ENCODE peak calls at places on chromosomes 3 and 15, in four cellular contexts. I, A, N and U are unnamed samples.

GRCh38 chr3:5891721-5892120 is 704.2 kb downstream of the EDEM1 start:
- DNase-seq in N (no peak), A (no peak), I (no peak), U (peak; percentile 43)

GRCh38 chr3:131277836-131278497 is 103.6 kb upstream of the NUDT16 start:
- DNase-seq in I (peak; percentile 11), N (no peak), A (no peak), U (no peak)

GRCh38 chr3:48634661-48635221 is 520 bp downstream of the SLC26A6 start:
- DNase-seq in A (peak; percentile 78), N (peak; percentile 73), I (peak; percentile 29), U (peak; percentile 51)

GRCh38 chr3:46662771-46663551 is 30.5 kb downstream of the ALS2CL start:
- DNase-seq in I (peak; percentile 15), N (peak; percentile 86), A (no peak), U (peak; percentile 34)

GRCh38 chr3:46089237-46090011 is 62.1 kb upstream of the XCR1 start:
- DNase-seq in I (peak; percentile 93), N (no peak), A (no peak), U (peak; percentile 51)

GRCh38 chr15:95687056-95687455 is 643.4 kb upstream of the NR2F2 start:
- DNase-seq in N (no peak), I (no peak), A (no peak), U (no peak)

GRCh38 chr15:59410448-59410896 is 27.5 kb upstream of the FAM81A start:
- DNase-seq in I (no peak), N (peak; percentile 25), A (no peak), U (peak; percentile 17)

GRCh38 chr3:150082898-150083652 is 112.4 kb upstream of the PFN2 start:
- DNase-seq in I (no peak), N (no peak), A (no peak), U (peak; percentile 64)

GRCh38 chr3:114213262-114213668 is 24.1 kb downstream of the ZNF80 start:
- DNase-seq in I (peak; percentile 47), A (no peak), N (no peak), U (no peak)

GRCh38 chr15:74635228-74635627 is 19.6 kb downstream of the CLK3 start:
- DNase-seq in A (peak; percentile 87), I (peak; percentile 44), N (peak; percentile 81), U (peak; percentile 40)

GRCh38 chr3:30795176-30795575 is 99.3 kb downstream of the GADL1 start:
- DNase-seq in I (no peak), A (no peak), N (no peak), U (no peak)

GRCh38 chr15:22871481-22872076 is 33.1 kb downstream of the NIPA2 start:
- DNase-seq in A (no peak), I (no peak), N (no peak), U (no peak)

GRCh38 chr3:161649900-161650484 is 153.4 kb downstream of the OTOL1 start:
- DNase-seq in A (no peak), I (no peak), N (no peak), U (no peak)

GRCh38 chr3:137764563-137765309 is 621 bp downstream of the SOX14 start:
- DNase-seq in I (no peak), A (peak; percentile 54), N (no peak), U (no peak)

GRCh38 chr3:98971183-98971681 is 69.7 kb upstream of the DCBLD2 start:
- DNase-seq in I (peak; percentile 79), N (no peak), A (no peak), U (peak; percentile 4)

GRCh38 chr3:111627092-111627491 is 31.9 kb upstream of the ZBED2 start:
- DNase-seq in A (no peak), N (no peak), I (no peak), U (no peak)

GRCh38 chr3:16374047-16375019 is 109.3 kb downstream of the OXNAD1 start:
- DNase-seq in A (no peak), I (no peak), N (no peak), U (no peak)

GRCh38 chr3:69082805-69083204 is 1.9 kb upstream of the ARL6IP5 start:
- DNase-seq in A (no peak), I (peak; percentile 85), N (peak; percentile 57), U (peak; percentile 30)

GRCh38 chr3:110568246-110568645 is 503.4 kb upstream of the NECTIN3 start:
- DNase-seq in I (peak; percentile 69), N (peak; percentile 6), A (no peak), U (peak; percentile 51)

GRCh38 chr3:194586839-194587238 is 46.4 kb downstream of the TMEM44 start:
- DNase-seq in A (no peak), N (no peak), I (peak; percentile 92), U (peak; percentile 53)

GRCh38 chr15:34708422-34708821 is 46.4 kb downstream of the GJD2 start:
- DNase-seq in I (peak; percentile 20), N (peak; percentile 79), A (peak; percentile 81), U (no peak)

GRCh38 chr3:59968510-59968909 is 918.7 kb upstream of the CFAP20DC start:
- DNase-seq in A (peak; percentile 9), I (no peak), N (no peak), U (no peak)

GRCh38 chr15:51917493-51917892 is 54.1 kb downstream of the LEO1 start:
- DNase-seq in I (no peak), N (peak; percentile 49), A (peak; percentile 83), U (peak; percentile 33)

GRCh38 chr3:186361612-186362408 is at the start of gene DGKG:
- DNase-seq in A (peak; percentile 54), I (no peak), N (no peak), U (peak; percentile 64)

GRCh38 chr15:40160689-40161688 is at the start of gene BUB1B:
- DNase-seq in I (peak; percentile 94), N (peak; percentile 97), A (peak; percentile 99), U (peak; percentile 89)

GRCh38 chr15:40162552-40162951 is 1.7 kb downstream of the BUB1B start:
- DNase-seq in N (no peak), I (no peak), A (no peak), U (no peak)

GRCh38 chr15:40161693-40162401 is 978 bp downstream of the BUB1B start:
- DNase-seq in I (no peak), N (peak; percentile 12), A (peak; percentile 12), U (no peak)

GRCh38 chr15:40160021-40160420 is 848 bp upstream of the BUB1B start:
- DNase-seq in A (no peak), I (no peak), N (no peak), U (no peak)

DNA sequence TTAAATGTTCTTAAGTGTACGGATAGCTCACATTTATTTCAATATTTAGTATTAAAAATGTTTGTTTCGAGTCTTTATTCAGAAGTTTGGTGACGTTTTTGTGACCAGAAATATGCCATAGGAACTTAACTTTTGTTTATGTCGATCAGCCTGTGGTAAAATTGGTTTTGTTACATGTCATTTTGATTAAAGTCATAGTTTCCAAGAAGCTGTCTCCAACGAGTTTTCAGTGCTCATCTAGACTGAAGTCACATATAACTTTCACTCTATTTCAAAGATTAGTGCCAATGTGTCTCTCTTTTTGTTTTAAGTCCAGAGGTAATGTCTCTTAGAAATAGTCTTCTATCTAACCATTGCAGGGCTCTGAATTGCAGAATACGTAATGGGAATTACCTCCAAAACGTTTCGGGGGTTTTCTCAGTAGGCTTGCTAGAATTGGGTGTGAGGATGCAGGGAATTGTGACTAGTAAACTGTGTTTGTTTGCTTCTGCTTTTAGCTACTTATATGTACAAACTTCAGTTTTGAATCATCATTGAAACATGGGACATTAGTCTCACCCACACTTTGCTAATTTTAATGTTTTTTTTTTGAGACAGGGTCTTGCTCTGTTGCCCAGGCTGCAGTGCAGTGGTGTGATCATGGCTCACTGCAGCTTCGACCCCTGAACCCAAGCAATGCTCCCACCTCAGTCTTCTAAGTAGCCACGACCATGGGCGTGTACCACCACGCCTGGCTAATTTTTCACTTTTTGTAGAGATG is 3.0 kb downstream of the BUB1B start:
- DNase-seq in A (no peak), I (no peak), N (no peak), U (no peak)
- H3K4me3 ChIP-seq in A (peak overlapping the region; percentile 79), I (no peak overlapping the region), N (no peak overlapping the region), U (peak overlapping the region; percentile 88)

DNA sequence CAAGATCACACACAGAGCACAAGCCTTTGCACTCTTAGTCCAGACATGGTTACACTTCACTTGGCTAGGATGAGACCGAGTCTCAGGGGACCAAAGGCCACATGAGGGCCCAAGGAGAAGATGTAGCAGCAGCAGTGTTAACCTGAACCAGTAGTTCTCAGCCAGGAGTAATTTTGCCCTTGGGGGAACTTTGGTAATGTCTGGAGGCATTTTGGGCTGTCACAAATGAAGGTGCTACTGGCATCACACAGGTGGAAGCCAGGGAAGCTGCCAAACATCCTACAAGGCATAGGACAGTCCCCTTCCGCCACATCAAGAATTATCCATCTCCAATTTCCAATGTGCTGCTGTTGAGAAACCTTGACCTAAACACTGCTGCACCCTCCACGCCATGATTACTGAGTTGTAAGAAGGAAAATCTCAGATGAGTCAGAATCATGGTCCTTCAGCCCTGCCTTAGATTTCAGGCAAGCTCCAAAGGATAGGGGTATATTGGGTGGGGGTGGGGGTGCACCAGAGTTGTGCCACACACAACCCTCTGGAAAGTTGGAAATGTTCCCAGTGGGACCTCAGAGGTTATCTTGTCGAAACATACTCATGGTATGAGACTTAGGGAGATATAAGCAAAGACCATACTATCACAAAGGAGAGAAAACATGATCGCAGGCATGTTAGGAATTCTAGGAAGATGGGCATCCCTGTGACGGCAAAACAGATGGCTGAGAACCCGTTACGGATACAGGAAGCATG is 36.2 kb downstream of the SEMA5B start:
- DNase-seq in N (no peak), I (no peak), A (no peak), U (no peak)
- H3K27me3 ChIP-seq in N (peaks cover 7% of the 10 kb centered on the region), I (peaks cover 85% of the 10 kb centered on the region), A (no peaks in the 10 kb centered on the region), U (peaks cover 56% of the 10 kb centered on the region)

GRCh38 chr3:236881-237280 is 40.3 kb downstream of the CHL1 start:
- DNase-seq in N (no peak), A (no peak), I (no peak), U (no peak)
- H3K4me3 ChIP-seq in N (no peak overlapping the region), A (no peak overlapping the region), I (no peak overlapping the region), U (no peak overlapping the region)

DNA sequence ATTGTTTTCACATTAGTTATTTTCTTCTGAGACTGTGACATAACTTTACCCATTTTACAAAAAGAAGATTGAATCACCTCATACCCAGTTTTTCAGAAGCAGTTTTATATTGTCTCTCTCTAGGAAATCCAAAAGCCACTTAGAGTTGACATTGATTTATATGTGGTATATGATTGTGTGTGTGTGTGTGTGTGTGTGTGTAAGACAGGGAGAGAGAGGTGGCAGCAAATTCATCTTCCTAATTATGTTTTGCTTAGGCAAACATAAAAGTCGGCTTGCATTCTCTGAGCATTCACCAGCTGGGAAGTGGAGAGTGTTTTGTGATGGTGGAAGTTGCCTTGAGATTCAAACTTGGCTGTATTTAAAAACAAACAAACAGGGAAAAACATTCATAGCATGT is 64.6 kb upstream of the IGF1R start:
- DNase-seq in A (no peak), N (no peak), I (no peak), U (no peak)
- H3K27me3 ChIP-seq in A (no peaks in the 10 kb centered on the region), N (peaks cover 5% of the 10 kb centered on the region), I (no peaks in the 10 kb centered on the region), U (peaks cover 2% of the 10 kb centered on the region)

GRCh38 chr3:156300373-156300772 is 180.0 kb downstream of the KCNAB1 start:
- DNase-seq in I (no peak), N (no peak), A (no peak), U (no peak)

GRCh38 chr3:156299569-156299968 is 179.2 kb downstream of the KCNAB1 start:
- DNase-seq in I (no peak), A (no peak), N (no peak), U (no peak)

GRCh38 chr3:156298938-156299337 is 178.6 kb downstream of the KCNAB1 start:
- DNase-seq in I (no peak), A (no peak), N (no peak), U (no peak)

GRCh38 chr3:156303316-156303715 is 182.9 kb downstream of the KCNAB1 start:
- DNase-seq in I (no peak), A (no peak), N (no peak), U (no peak)

GRCh38 chr3:156300929-156301806 is 180.8 kb downstream of the KCNAB1 start:
- DNase-seq in I (no peak), N (no peak), A (no peak), U (no peak)
- H3K4me3 ChIP-seq in I (no peak overlapping the region), N (no peak overlapping the region), A (no peak overlapping the region), U (no peak overlapping the region)